ENCODE peak calls at places on chromosomes 1 and 21, in five cellular contexts. One of them, this sample, is unnamed.

GRCh38 chr1:20684651-20685050 is 23.5 kb upstream of the DDOST start:
- DNase-seq in heart left ventricle: no peak
- DNase-seq in psoas muscle: no peak
- DNase-seq in Panc1: no peak
- DNase-seq in cardiac muscle cell: no peak
- DNase-seq in this sample: peak

GRCh38 chr1:54291276-54292014 is 91.5 kb downstream of the MRPL37 start:
- DNase-seq in psoas muscle: no peak
- DNase-seq in Panc1: no peak
- DNase-seq in cardiac muscle cell: no peak
- DNase-seq in heart left ventricle: no peak
- DNase-seq in this sample: no peak

GRCh38 chr1:55943012-55943411 is 636.4 kb downstream of the PLPP3 start:
- DNase-seq in cardiac muscle cell: no peak
- DNase-seq in heart left ventricle: no peak
- DNase-seq in psoas muscle: no peak
- DNase-seq in Panc1: no peak
- DNase-seq in this sample: no peak

GRCh38 chr1:245858022-245858421 is 649.1 kb downstream of the SMYD3 start:
- DNase-seq in psoas muscle: no peak
- DNase-seq in Panc1: no peak
- DNase-seq in cardiac muscle cell: no peak
- DNase-seq in heart left ventricle: no peak
- DNase-seq in this sample: no peak

GRCh38 chr1:181089017-181089776 is 697 bp downstream of the IER5 start:
- DNase-seq in psoas muscle: peak
- DNase-seq in Panc1: no peak
- DNase-seq in heart left ventricle: no peak
- DNase-seq in cardiac muscle cell: no peak
- DNase-seq in this sample: peak

GRCh38 chr21:39454949-39455668 is 3.3 kb downstream of the SH3BGR start:
- DNase-seq in heart left ventricle: no peak
- DNase-seq in Panc1: no peak
- DNase-seq in cardiac muscle cell: no peak
- DNase-seq in psoas muscle: no peak
- DNase-seq in this sample: no peak

GRCh38 chr1:160548960-160549664 is 26.1 kb upstream of the SLAMF6 start:
- DNase-seq in heart left ventricle: no peak
- DNase-seq in cardiac muscle cell: no peak
- DNase-seq in Panc1: no peak
- DNase-seq in psoas muscle: no peak
- DNase-seq in this sample: no peak

GRCh38 chr1:1275836-1276235 is 2.2 kb upstream of the UBE2J2 start:
- DNase-seq in cardiac muscle cell: no peak
- DNase-seq in heart left ventricle: no peak
- DNase-seq in Panc1: no peak
- DNase-seq in psoas muscle: no peak
- DNase-seq in this sample: no peak

GRCh38 chr1:178283409-178283808 is 189.5 kb downstream of the RASAL2 start:
- DNase-seq in heart left ventricle: no peak
- DNase-seq in psoas muscle: no peak
- DNase-seq in cardiac muscle cell: peak
- DNase-seq in Panc1: no peak
- DNase-seq in this sample: no peak

GRCh38 chr1:88029142-88029541 is 654.9 kb upstream of the PKN2 start:
- DNase-seq in Panc1: no peak
- DNase-seq in heart left ventricle: no peak
- DNase-seq in psoas muscle: no peak
- DNase-seq in cardiac muscle cell: peak
- DNase-seq in this sample: no peak

GRCh38 chr1:117128323-117129079 is 7.0 kb upstream of the TRIM45 start:
- DNase-seq in heart left ventricle: no peak
- DNase-seq in cardiac muscle cell: peak
- DNase-seq in Panc1: no peak
- DNase-seq in psoas muscle: no peak
- DNase-seq in this sample: no peak

GRCh38 chr1:93817819-93818569 is 61.0 kb downstream of the DNTTIP2 start:
- DNase-seq in Panc1: no peak
- DNase-seq in heart left ventricle: no peak
- DNase-seq in cardiac muscle cell: no peak
- DNase-seq in psoas muscle: no peak
- DNase-seq in this sample: no peak

GRCh38 chr1:169236143-169236542 is 129.7 kb downstream of the ATP1B1 start:
- DNase-seq in cardiac muscle cell: peak
- DNase-seq in psoas muscle: no peak
- DNase-seq in heart left ventricle: peak
- DNase-seq in Panc1: no peak
- DNase-seq in this sample: peak

GRCh38 chr1:201559679-201560162 is 20.8 kb downstream of the NAV1 start:
- DNase-seq in cardiac muscle cell: peak
- DNase-seq in Panc1: peak
- DNase-seq in heart left ventricle: peak
- DNase-seq in psoas muscle: peak
- DNase-seq in this sample: peak
- H3K4me3 ChIP-seq in cardiac muscle cell: no peak
- H3K4me3 ChIP-seq in Panc1: no peak
- H3K4me3 ChIP-seq in heart left ventricle: no peak
- H3K4me3 ChIP-seq in psoas muscle: no peak
- H3K4me3 ChIP-seq in this sample: no peak

DNA sequence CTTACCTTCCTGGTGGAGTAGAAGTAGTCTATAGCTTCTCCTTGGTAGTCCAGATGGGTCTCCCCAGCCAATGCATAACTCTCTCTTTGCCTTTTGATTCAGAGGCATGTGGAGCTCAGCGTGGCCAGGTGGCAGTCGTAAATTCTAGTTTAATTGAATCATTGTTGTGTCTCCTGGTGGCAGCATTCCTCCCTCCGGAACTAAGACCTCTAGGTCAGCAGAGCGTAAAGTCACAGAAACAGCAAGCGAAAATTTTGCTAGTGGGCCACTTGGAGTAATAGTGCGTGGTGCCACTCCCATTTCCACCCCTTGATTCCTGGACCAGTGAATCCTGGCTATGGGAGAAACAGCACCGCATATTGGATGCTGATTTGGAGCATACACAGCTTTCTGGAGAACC is 3.9 kb upstream of the TMPRSS2 start:
- DNase-seq in Panc1: no peak
- DNase-seq in heart left ventricle: no peak
- DNase-seq in psoas muscle: no peak
- DNase-seq in cardiac muscle cell: no peak
- DNase-seq in this sample: no peak
- H3K27ac ChIP-seq in Panc1: peak
- H3K27ac ChIP-seq in heart left ventricle: no peak
- H3K27ac ChIP-seq in psoas muscle: no peak
- H3K27ac ChIP-seq in cardiac muscle cell: no peak
- H3K27ac ChIP-seq in this sample: no peak

DNA sequence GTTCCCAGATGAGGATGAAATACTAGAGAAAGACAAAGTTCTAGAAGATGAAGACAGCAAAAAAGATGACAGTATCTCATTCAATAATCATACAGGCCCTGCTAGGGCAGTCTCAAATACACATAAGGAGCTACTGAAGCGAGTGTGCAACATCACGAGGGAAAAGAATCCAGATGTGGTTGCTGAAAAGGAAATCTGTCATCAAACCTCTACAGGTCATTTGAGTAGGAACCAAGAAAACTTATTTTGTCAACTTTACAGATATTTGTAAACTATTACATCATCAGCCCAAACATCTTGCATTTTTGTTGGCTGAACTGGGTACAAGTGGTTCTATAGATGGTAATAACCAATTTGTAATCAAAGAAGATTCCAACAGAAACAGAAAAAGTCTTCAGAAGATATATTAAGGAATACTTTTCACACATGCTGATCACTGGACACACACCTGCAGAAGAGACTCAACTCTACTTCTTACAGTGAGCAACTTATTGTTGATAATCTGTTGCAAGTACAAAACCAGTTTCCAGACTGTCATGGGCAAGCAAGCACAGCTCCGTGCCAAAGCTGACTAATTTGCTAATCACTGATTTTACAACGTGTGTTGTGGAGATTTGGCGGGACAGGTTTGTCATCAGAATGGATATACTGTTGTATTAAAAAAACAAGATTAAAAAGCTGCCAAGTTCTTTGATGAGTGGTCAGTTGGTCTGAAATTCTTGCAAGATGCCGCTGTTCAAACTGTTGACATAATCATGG is 42.1 kb downstream of the TRIM33 start:
- DNase-seq in Panc1: no peak
- DNase-seq in cardiac muscle cell: peak
- DNase-seq in psoas muscle: no peak
- DNase-seq in heart left ventricle: no peak
- DNase-seq in this sample: no peak
- H3K4me3 ChIP-seq in Panc1: no peak
- H3K4me3 ChIP-seq in cardiac muscle cell: no peak
- H3K4me3 ChIP-seq in psoas muscle: no peak
- H3K4me3 ChIP-seq in heart left ventricle: no peak
- H3K4me3 ChIP-seq in this sample: no peak

GRCh38 chr1:68104155-68104554 is 53.7 kb upstream of the DIRAS3 start:
- DNase-seq in cardiac muscle cell: peak
- DNase-seq in Panc1: no peak
- DNase-seq in psoas muscle: no peak
- DNase-seq in heart left ventricle: no peak
- DNase-seq in this sample: no peak
- H3K27ac ChIP-seq in cardiac muscle cell: no peak
- H3K27ac ChIP-seq in Panc1: no peak
- H3K27ac ChIP-seq in psoas muscle: peak
- H3K27ac ChIP-seq in heart left ventricle: no peak
- H3K27ac ChIP-seq in this sample: no peak

GRCh38 chr21:32593690-32594089 is 8.4 kb upstream of the TCP10L start:
- DNase-seq in Panc1: no peak
- DNase-seq in psoas muscle: no peak
- DNase-seq in heart left ventricle: no peak
- DNase-seq in cardiac muscle cell: no peak
- DNase-seq in this sample: no peak
- H3K4me3 ChIP-seq in Panc1: no peak
- H3K4me3 ChIP-seq in psoas muscle: no peak
- H3K4me3 ChIP-seq in heart left ventricle: no peak
- H3K4me3 ChIP-seq in cardiac muscle cell: no peak
- H3K4me3 ChIP-seq in this sample: no peak

DNA sequence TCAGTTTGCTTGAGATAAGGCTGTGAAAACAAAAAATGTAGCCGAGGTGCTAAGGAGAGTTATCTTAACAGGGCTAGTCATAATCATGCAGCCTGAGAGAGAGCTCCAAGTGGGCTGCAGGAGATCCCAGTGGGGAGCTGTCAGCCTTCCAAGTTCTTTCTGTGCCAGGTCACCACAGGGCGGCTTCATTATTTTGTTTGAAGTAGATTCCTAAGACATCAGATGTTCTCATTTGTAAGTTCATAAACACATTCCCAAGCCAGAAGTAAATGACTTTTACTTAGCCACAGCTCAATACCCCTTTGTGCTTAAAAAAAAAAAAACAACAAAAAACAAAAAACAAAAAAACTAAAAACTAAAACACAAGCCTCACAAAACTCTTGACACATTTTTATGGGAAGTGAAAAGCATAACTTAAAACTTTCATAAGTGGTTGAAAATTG is 8.5 kb downstream of the CDC14A start:
- DNase-seq in cardiac muscle cell: peak
- DNase-seq in heart left ventricle: peak
- DNase-seq in Panc1: no peak
- DNase-seq in psoas muscle: no peak
- DNase-seq in this sample: no peak
- H3K27ac ChIP-seq in cardiac muscle cell: peak
- H3K27ac ChIP-seq in heart left ventricle: no peak
- H3K27ac ChIP-seq in Panc1: no peak
- H3K27ac ChIP-seq in psoas muscle: no peak
- H3K27ac ChIP-seq in this sample: no peak

DNA sequence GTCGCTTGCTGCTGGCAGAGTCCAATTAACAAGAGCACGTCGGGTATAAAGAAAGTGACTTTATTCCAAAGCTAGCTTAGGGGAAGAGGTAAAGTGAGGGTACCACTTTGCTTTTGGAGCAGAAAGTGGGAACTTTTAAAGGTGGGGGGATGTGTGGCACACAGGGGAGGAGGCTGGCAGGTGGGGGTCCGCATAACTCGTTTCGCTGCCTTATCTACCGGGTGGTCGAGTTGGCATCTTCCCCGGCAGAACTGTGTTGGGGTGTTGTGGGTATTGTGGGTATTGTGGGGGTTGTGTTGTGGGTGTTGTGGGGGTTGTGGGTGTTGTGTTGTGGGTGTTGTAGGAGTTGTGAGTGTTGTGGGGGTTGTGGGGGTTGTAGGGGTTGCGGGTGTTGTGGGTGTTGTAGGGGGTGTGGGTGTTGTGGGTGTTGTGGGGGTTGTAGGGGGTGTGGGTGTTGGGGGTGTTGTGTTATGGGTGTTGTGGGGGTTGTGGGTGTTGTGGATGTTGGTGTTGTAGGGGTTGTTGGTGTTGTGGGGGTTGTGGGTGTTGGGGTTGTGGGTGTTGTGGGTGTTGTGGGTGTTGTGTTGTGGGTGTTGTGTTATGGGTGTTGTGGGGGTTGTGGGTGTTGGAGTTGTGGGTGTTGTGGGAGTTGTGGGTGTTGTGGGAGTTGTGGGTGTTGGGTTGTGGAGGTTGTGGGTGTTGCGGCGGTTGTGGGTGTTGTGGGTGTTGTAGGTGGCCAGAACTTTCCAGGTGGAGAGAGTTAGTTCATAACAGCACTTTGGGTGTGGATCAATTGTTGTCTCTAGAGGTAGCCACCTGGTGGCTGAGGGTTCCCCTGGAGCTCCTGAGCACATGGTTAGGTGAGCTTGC is 52.7 kb downstream of the AGPAT3 start:
- DNase-seq in heart left ventricle: no peak
- DNase-seq in Panc1: peak
- DNase-seq in cardiac muscle cell: no peak
- DNase-seq in psoas muscle: no peak
- DNase-seq in this sample: no peak
- H3K4me3 ChIP-seq in heart left ventricle: no peak
- H3K4me3 ChIP-seq in Panc1: no peak
- H3K4me3 ChIP-seq in cardiac muscle cell: no peak
- H3K4me3 ChIP-seq in psoas muscle: peak
- H3K4me3 ChIP-seq in this sample: no peak

GRCh38 chr21:36202721-36203602 is 46.3 kb downstream of the DOP1B start:
- DNase-seq in Panc1: no peak
- DNase-seq in psoas muscle: no peak
- DNase-seq in heart left ventricle: no peak
- DNase-seq in cardiac muscle cell: no peak
- DNase-seq in this sample: no peak
- H3K27ac ChIP-seq in Panc1: peak
- H3K27ac ChIP-seq in psoas muscle: peak
- H3K27ac ChIP-seq in heart left ventricle: no peak
- H3K27ac ChIP-seq in cardiac muscle cell: no peak
- H3K27ac ChIP-seq in this sample: no peak

GRCh38 chr1:227358079-227358358 is 39.7 kb upstream of the CDC42BPA start:
- DNase-seq in psoas muscle: no peak
- DNase-seq in heart left ventricle: no peak
- DNase-seq in Panc1: no peak
- DNase-seq in cardiac muscle cell: no peak
- DNase-seq in this sample: no peak

GRCh38 chr1:227353186-227353585 is 34.9 kb upstream of the CDC42BPA start:
- DNase-seq in heart left ventricle: no peak
- DNase-seq in psoas muscle: no peak
- DNase-seq in Panc1: no peak
- DNase-seq in cardiac muscle cell: no peak
- DNase-seq in this sample: no peak

GRCh38 chr1:227357229-227358078 is 39.2 kb upstream of the CDC42BPA start:
- DNase-seq in Panc1: peak
- DNase-seq in psoas muscle: peak
- DNase-seq in heart left ventricle: peak
- DNase-seq in cardiac muscle cell: peak
- DNase-seq in this sample: peak

GRCh38 chr1:227355542-227356270 is 37.4 kb upstream of the CDC42BPA start:
- DNase-seq in Panc1: no peak
- DNase-seq in cardiac muscle cell: no peak
- DNase-seq in heart left ventricle: no peak
- DNase-seq in psoas muscle: no peak
- DNase-seq in this sample: no peak

GRCh38 chr1:227356582-227357228 is 38.4 kb upstream of the CDC42BPA start:
- DNase-seq in heart left ventricle: no peak
- DNase-seq in psoas muscle: no peak
- DNase-seq in cardiac muscle cell: peak
- DNase-seq in Panc1: no peak
- DNase-seq in this sample: no peak
- H3K4me3 ChIP-seq in heart left ventricle: no peak
- H3K4me3 ChIP-seq in psoas muscle: no peak
- H3K4me3 ChIP-seq in cardiac muscle cell: no peak
- H3K4me3 ChIP-seq in Panc1: no peak
- H3K4me3 ChIP-seq in this sample: no peak